ENCODE peak calls at places on chromosomes 4 and X, in eight cellular contexts. I is CD8-positive, alpha-beta T cell; J is breast epithelium; E is prostate gland; B is right cardiac atrium; N is psoas muscle; K is GM23248; D is pancreas. Q is an unnamed sample.

GRCh38 chrX:48938721-48939416 is 18.5 kb downstream of the OTUD5 start:
- DNase-seq in I (peak), J (no peak), E (no peak), B (no peak), N (no peak), K (no peak), D (no peak), Q (no peak)

GRCh38 chrX:153857348-153857903 is 27.1 kb upstream of the PDZD4 start:
- DNase-seq in I (no peak), J (no peak), E (no peak), B (no peak), N (no peak), K (no peak), D (no peak), Q (no peak)

GRCh38 chr4:90419124-90419711 is 292.0 kb downstream of the CCSER1 start:
- DNase-seq in I (no peak), J (no peak), E (no peak), B (no peak), N (no peak), K (peak), D (no peak), Q (no peak)

GRCh38 chr4:7112656-7113055 is 44.8 kb upstream of the GRPEL1 start:
- DNase-seq in I (no peak), J (no peak), E (no peak), B (no peak), N (no peak), K (no peak), D (no peak), Q (no peak)

GRCh38 chr4:16322183-16322582 is 95.9 kb upstream of the TAPT1 start:
- DNase-seq in I (no peak), J (no peak), E (no peak), B (no peak), N (no peak), K (no peak), D (no peak), Q (no peak)

GRCh38 chr4:163544407-163545038 is 50.0 kb downstream of the TMA16 start:
- DNase-seq in I (peak), J (no peak), E (peak), B (peak), N (peak), K (peak), D (peak), Q (no peak)

GRCh38 chrX:71621644-71622346 is 3.5 kb upstream of the CXCR3 start:
- DNase-seq in I (no peak), J (no peak), E (no peak), B (no peak), N (no peak), K (peak), D (no peak), Q (no peak)

GRCh38 chr4:184453402-184454160 is 20.8 kb downstream of the IRF2 start:
- DNase-seq in I (peak), J (no peak), E (peak), B (no peak), N (no peak), K (peak), D (no peak), Q (peak)

GRCh38 chr4:32042486-32042885 is 1322.3 kb downstream of the PCDH7 start:
- DNase-seq in I (no peak), J (no peak), E (no peak), B (no peak), N (no peak), K (no peak), D (no peak), Q (no peak)

GRCh38 chr4:183100827-183101226 is 1.8 kb downstream of the WWC2 start:
- DNase-seq in I (no peak), J (no peak), E (no peak), B (no peak), N (no peak), K (no peak), D (no peak), Q (no peak)

GRCh38 chr4:174650711-174651355 is 128.5 kb upstream of the HPGD start:
- DNase-seq in I (no peak), J (no peak), E (no peak), B (no peak), N (no peak), K (no peak), D (no peak), Q (no peak)

GRCh38 chr4:1239949-1240305 is 9.0 kb downstream of the CTBP1 start:
- DNase-seq in I (no peak), J (no peak), E (no peak), B (no peak), N (no peak), K (no peak), D (no peak), Q (no peak)

GRCh38 chrX:146127617-146128016 is 310.0 kb downstream of the SLITRK2 start:
- DNase-seq in I (no peak), J (no peak), E (no peak), B (no peak), N (no peak), K (no peak), D (no peak), Q (no peak)

GRCh38 chr4:61992351-61992750 is 792.2 kb downstream of the ADGRL3 start:
- DNase-seq in I (no peak), J (no peak), E (no peak), B (no peak), N (no peak), K (no peak), D (no peak), Q (no peak)

GRCh38 chr4:119788334-119789266 is 160.0 kb upstream of the PDE5A start:
- DNase-seq in I (no peak), J (no peak), E (no peak), B (no peak), N (no peak), K (no peak), D (no peak), Q (no peak)

GRCh38 chr4:122744229-122744628 is 11.7 kb downstream of the BBS12 start:
- DNase-seq in I (no peak), J (no peak), E (no peak), B (no peak), N (no peak), K (peak), D (no peak), Q (no peak)

GRCh38 chrX:106397788-106398538 is 213.8 kb upstream of the RADX start:
- DNase-seq in I (no peak), J (no peak), E (no peak), B (no peak), N (no peak), K (no peak), D (no peak), Q (no peak)

GRCh38 chr4:185998791-185999190 is 70.2 kb upstream of the TLR3 start:
- DNase-seq in I (no peak), J (no peak), E (no peak), B (no peak), N (no peak), K (no peak), D (no peak), Q (no peak)

GRCh38 chr4:143254479-143255216 is 69.9 kb downstream of the USP38 start:
- DNase-seq in I (no peak), J (no peak), E (no peak), B (no peak), N (no peak), K (no peak), D (no peak), Q (no peak)

GRCh38 chr4:602559-602942 is 22.8 kb upstream of the PDE6B start:
- DNase-seq in I (peak), J (peak), E (no peak), B (no peak), N (no peak), K (peak), D (peak), Q (peak)

GRCh38 chr4:67892905-67893304 is 9.1 kb upstream of the TMPRSS11D start:
- DNase-seq in I (no peak), J (no peak), E (no peak), B (no peak), N (no peak), K (peak), D (no peak), Q (no peak)

GRCh38 chr4:122777846-122778501 is 45.5 kb downstream of the BBS12 start:
- DNase-seq in I (no peak), J (no peak), E (no peak), B (no peak), N (no peak), K (peak), D (no peak), Q (no peak)

GRCh38 chrX:153426204-153426603 is 14.9 kb downstream of the ZFP92 start:
- DNase-seq in I (no peak), J (no peak), E (no peak), B (no peak), N (no peak), K (no peak), D (no peak), Q (no peak)

GRCh38 chr4:102824398-102824797 is 3.0 kb downstream of the UBE2D3 start:
- DNase-seq in I (no peak), J (no peak), E (no peak), B (no peak), N (no peak), K (peak), D (no peak), Q (no peak)

GRCh38 chrX:77918568-77918967 is 8.1 kb downstream of the ATP7A start:
- DNase-seq in I (no peak), J (no peak), E (no peak), B (no peak), N (no peak), K (peak), D (no peak), Q (no peak)

GRCh38 chr4:185204238-185204910 is 574 bp upstream of the CFAP97 start:
- DNase-seq in I (no peak), J (no peak), E (peak), B (no peak), N (no peak), K (peak), D (no peak), Q (no peak)

GRCh38 chr4:158775091-158775651 is 6.3 kb downstream of the FNIP2 start:
- DNase-seq in I (no peak), J (no peak), E (no peak), B (no peak), N (no peak), K (peak), D (no peak), Q (no peak)
- H3K27ac ChIP-seq in I (no peak), J (peak), E (no peak), B (peak), N (peak), K (peak), D (peak), Q (peak)

DNA sequence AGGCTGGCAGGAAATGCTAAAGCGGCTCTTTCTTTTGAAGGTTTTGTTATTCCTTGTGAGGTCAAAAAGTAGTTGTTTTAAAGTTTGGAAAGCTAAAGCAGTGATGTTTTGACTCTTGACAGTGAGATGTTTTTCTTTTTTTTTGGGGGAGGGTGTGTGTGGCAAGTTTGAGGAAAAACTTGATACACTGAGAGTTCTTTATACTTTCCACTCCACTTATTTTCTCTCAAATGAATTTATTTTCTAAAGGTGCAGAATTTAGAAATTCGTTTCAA is 22.7 kb downstream of the PLS3 start:
- DNase-seq in I (no peak), J (no peak), E (no peak), B (no peak), N (no peak), K (no peak), D (no peak), Q (no peak)
- H3K27ac ChIP-seq in I (no peak), J (peak), E (no peak), B (no peak), N (peak), K (peak), D (no peak), Q (peak)

DNA sequence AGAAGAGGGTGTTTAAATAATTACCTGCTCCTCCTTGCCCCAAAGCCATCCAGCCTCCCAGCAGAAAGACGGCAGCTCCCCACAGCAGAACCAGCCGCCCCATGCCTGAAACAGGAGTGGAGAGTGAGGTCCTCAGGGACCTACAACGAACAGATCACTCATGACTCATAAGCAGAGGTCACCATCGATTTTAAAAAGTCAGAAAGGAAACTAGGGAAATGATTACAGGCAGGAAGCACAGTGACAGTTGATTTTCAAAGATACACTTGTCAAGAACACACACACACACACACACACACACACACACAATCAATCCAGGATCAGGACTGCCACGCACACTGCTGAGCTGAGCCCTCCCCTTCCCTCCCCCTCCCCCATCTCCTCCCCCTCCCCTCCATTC is at the start of gene CRLF2:
- DNase-seq in I (no peak), J (no peak), E (no peak), B (no peak), N (no peak), K (peak), D (no peak), Q (no peak)
- H3K27ac ChIP-seq in I (no peak), J (no peak), E (no peak), B (no peak), N (no peak), K (no peak), D (no peak), Q (no peak)

GRCh38 chr4:10161146-10161545 is 44.5 kb upstream of the WDR1 start:
- DNase-seq in I (no peak), J (no peak), E (no peak), B (no peak), N (no peak), K (no peak), D (no peak), Q (no peak)
- H3K27ac ChIP-seq in I (no peak), J (no peak), E (no peak), B (no peak), N (no peak), K (no peak), D (no peak), Q (no peak)

GRCh38 chr4:82493721-82494425 is 63.5 kb downstream of the ENOPH1 start:
- DNase-seq in I (no peak), J (no peak), E (no peak), B (no peak), N (no peak), K (peak), D (no peak), Q (no peak)
- H3K27ac ChIP-seq in I (no peak), J (no peak), E (no peak), B (no peak), N (no peak), K (peak), D (no peak), Q (no peak)

GRCh38 chrX:101409043-101409442 is 1.0 kb downstream of the HNRNPH2 start:
- DNase-seq in I (no peak), J (no peak), E (no peak), B (no peak), N (no peak), K (peak), D (no peak), Q (no peak)
- H3K27ac ChIP-seq in I (peak), J (peak), E (peak), B (no peak), N (peak), K (peak), D (peak), Q (peak)

GRCh38 chr4:152508818-152509217 is 27.1 kb downstream of the FBXW7 start:
- DNase-seq in I (no peak), J (no peak), E (no peak), B (no peak), N (no peak), K (no peak), D (no peak), Q (no peak)

GRCh38 chr4:152508386-152508785 is 27.5 kb downstream of the FBXW7 start:
- DNase-seq in I (no peak), J (no peak), E (no peak), B (no peak), N (no peak), K (no peak), D (no peak), Q (no peak)

GRCh38 chr4:152512483-152512882 is 23.4 kb downstream of the FBXW7 start:
- DNase-seq in I (no peak), J (no peak), E (no peak), B (no peak), N (no peak), K (no peak), D (no peak), Q (no peak)

GRCh38 chr4:152509595-152510209 is 26.2 kb downstream of the FBXW7 start:
- DNase-seq in I (no peak), J (no peak), E (no peak), B (no peak), N (no peak), K (no peak), D (no peak), Q (no peak)

GRCh38 chr4:152510349-152511147 is 25.3 kb downstream of the FBXW7 start:
- DNase-seq in I (no peak), J (no peak), E (no peak), B (no peak), N (no peak), K (no peak), D (no peak), Q (no peak)
- H3K27ac ChIP-seq in I (no peak), J (no peak), E (no peak), B (no peak), N (no peak), K (no peak), D (no peak), Q (no peak)

DNA sequence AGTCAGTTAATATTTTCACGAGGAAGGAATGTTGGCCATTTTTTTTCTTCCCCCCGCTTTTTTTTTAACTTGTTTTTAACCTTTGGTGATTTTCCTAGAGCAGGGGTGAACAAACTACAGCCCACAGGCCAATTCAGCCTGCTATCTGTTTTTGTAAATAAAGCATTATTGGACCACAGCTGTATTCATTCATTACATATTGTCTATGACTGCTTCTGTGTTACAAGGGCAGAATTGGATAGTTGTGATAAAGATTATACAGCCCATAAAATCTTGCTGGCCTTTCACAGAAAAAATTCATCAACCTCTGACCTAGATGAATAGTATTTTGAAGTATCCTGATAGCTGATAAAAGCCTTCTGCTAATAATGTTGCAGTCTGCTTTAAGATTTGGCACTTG is 63.3 kb downstream of the SMAD1 start:
- DNase-seq in I (no peak), J (no peak), E (no peak), B (no peak), N (no peak), K (no peak), D (no peak), Q (no peak)
- H3K27ac ChIP-seq in I (no peak), J (peak), E (no peak), B (no peak), N (peak), K (no peak), D (peak), Q (peak)

DNA sequence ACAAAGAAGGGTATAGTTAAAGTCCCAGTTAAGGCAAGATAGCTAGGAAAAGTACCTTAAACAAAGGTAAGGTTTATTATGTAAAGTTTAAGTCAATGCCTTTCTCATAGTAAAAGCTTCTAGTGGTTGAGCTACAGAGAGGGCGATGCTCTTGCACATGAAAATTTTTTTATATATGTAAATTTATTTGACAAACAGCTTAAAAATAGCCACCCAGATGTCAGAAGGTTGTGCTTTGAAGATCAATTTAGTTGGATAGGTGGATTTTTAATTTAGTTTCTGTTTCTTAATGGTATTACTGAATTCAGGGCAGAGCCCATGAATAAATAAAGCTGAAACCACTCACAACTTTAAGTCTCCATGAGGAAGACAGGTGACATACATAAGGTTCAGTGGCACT is 29.4 kb upstream of the PPP1R2C start:
- DNase-seq in I (no peak), J (no peak), E (no peak), B (no peak), N (no peak), K (no peak), D (no peak), Q (no peak)
- H3K27ac ChIP-seq in I (no peak), J (no peak), E (no peak), B (no peak), N (no peak), K (no peak), D (no peak), Q (no peak)